ENCODE peak calls at places on chromosomes 3 and 15, in ten cellular contexts. C, R, L, B, H, P, W, S, E and F are unnamed samples.

GRCh38 chr3:114848643-114849350 is 298.3 kb downstream of the ZBTB20 start:
- DNase-seq in H (no peak), L (peak; percentile 63), W (no peak), C (no peak), E (peak; percentile 71), P (no peak), R (no peak), S (no peak), B (no peak), F (no peak)

GRCh38 chr15:26939398-26939797 is 31.6 kb upstream of the GABRG3 start:
- DNase-seq in S (no peak), C (no peak), P (no peak), R (no peak), H (no peak), E (no peak), B (no peak), W (no peak), L (no peak), F (no peak)

GRCh38 chr3:52339612-52340011 is 23.5 kb downstream of the DNAH1 start:
- DNase-seq in E (peak; percentile 91), B (no peak), P (peak; percentile 89), R (peak; percentile 33), S (no peak), L (peak; percentile 90), W (peak; percentile 31), C (peak; percentile 28), H (peak; percentile 46), F (peak; percentile 56)

GRCh38 chr3:185999221-185999620 is 61.4 kb upstream of the TRA2B start:
- DNase-seq in R (no peak), L (no peak), E (no peak), B (no peak), C (no peak), S (no peak), W (no peak), H (no peak), P (no peak), F (no peak)

GRCh38 chr15:93584021-93584420 is 495.0 kb upstream of the RGMA start:
- DNase-seq in W (no peak), R (no peak), E (no peak), S (no peak), C (no peak), H (no peak), B (no peak), L (no peak), P (no peak), F (no peak)

GRCh38 chr15:66797921-66798320 is 95.9 kb downstream of the SMAD6 start:
- DNase-seq in S (no peak), E (no peak), R (no peak), H (no peak), B (no peak), P (no peak), W (no peak), C (no peak), L (no peak), F (no peak)

GRCh38 chr15:59283717-59284336 is 77.2 kb downstream of the LDHAL6B start:
- DNase-seq in R (no peak), S (no peak), L (no peak), H (no peak), B (no peak), P (no peak), W (no peak), C (no peak), E (no peak), F (no peak)

GRCh38 chr3:16884084-16884747 is 539 bp upstream of the PLCL2 start:
- DNase-seq in B (peak; percentile 72), L (no peak), P (peak; percentile 83), H (peak; percentile 85), S (peak; percentile 30), W (no peak), E (peak; percentile 28), R (no peak), C (no peak), F (no peak)

GRCh38 chr3:190183121-190183520 is 62.4 kb upstream of the P3H2 start:
- DNase-seq in B (no peak), P (peak; percentile 74), W (peak; percentile 93), L (peak; percentile 37), R (peak; percentile 10), C (no peak), S (no peak), E (peak; percentile 10), H (no peak), F (peak; percentile 95)

GRCh38 chr3:171615742-171616141 is 155.5 kb upstream of the TNIK start:
- DNase-seq in L (no peak), C (no peak), W (no peak), B (no peak), H (no peak), P (peak; percentile 7), E (no peak), R (no peak), S (no peak), F (no peak)

GRCh38 chr3:15638193-15638890 is 36.8 kb downstream of the BTD start:
- DNase-seq in C (no peak), R (no peak), L (no peak), H (no peak), P (peak; percentile 14), B (no peak), E (no peak), S (no peak), W (no peak), F (no peak)

GRCh38 chr15:41895957-41896356 is 2.1 kb upstream of the SPTBN5 start:
- DNase-seq in E (no peak), P (no peak), C (no peak), B (no peak), H (no peak), L (no peak), S (no peak), W (no peak), R (no peak), F (no peak)

GRCh38 chr3:135908225-135908624 is 57.3 kb upstream of the PPP2R3A start:
- DNase-seq in E (no peak), B (no peak), W (no peak), H (no peak), P (no peak), R (no peak), S (no peak), C (no peak), L (no peak), F (no peak)

GRCh38 chr3:50532062-50532705 is 28.8 kb upstream of the CACNA2D2 start:
- DNase-seq in R (no peak), H (no peak), P (no peak), C (no peak), E (no peak), L (no peak), S (no peak), B (no peak), W (peak; percentile 25), F (no peak)